ENCODE peak calls at places on chromosomes 2 and 18, in four cellular contexts. One of them, this sample, is unnamed.

GRCh38 chr2:212997526-212998020 is 153.8 kb downstream of the IKZF2 start:
- DNase-seq in hepatocyte: no peak
- DNase-seq in T-helper 2 cell: no peak
- DNase-seq in neural crest cell: no peak
- DNase-seq in this sample: no peak

GRCh38 chr2:186108470-186108869 is 369.9 kb downstream of the FSIP2 start:
- DNase-seq in T-helper 2 cell: no peak
- DNase-seq in neural crest cell: no peak
- DNase-seq in hepatocyte: no peak
- DNase-seq in this sample: no peak

GRCh38 chr2:44748-45341 is 1.5 kb downstream of the FAM110C start:
- DNase-seq in hepatocyte: peak
- DNase-seq in T-helper 2 cell: no peak
- DNase-seq in neural crest cell: no peak
- DNase-seq in this sample: peak

GRCh38 chr18:65753520-65753919 is 2.7 kb downstream of the CDH7 start:
- DNase-seq in hepatocyte: peak
- DNase-seq in neural crest cell: peak
- DNase-seq in T-helper 2 cell: no peak
- DNase-seq in this sample: peak

GRCh38 chr18:73577365-73577764 is 570.3 kb downstream of the FBXO15 start:
- DNase-seq in neural crest cell: no peak
- DNase-seq in T-helper 2 cell: no peak
- DNase-seq in hepatocyte: no peak
- DNase-seq in this sample: no peak

GRCh38 chr2:15163316-15163715 is 397.8 kb downstream of the NBAS start:
- DNase-seq in T-helper 2 cell: no peak
- DNase-seq in hepatocyte: no peak
- DNase-seq in neural crest cell: no peak
- DNase-seq in this sample: no peak

GRCh38 chr18:50009772-50010171 is 185.2 kb downstream of the MYO5B start:
- DNase-seq in hepatocyte: peak
- DNase-seq in neural crest cell: peak
- DNase-seq in T-helper 2 cell: no peak
- DNase-seq in this sample: peak

GRCh38 chr2:15553519-15553918 is 7.6 kb downstream of the NBAS start:
- DNase-seq in hepatocyte: no peak
- DNase-seq in neural crest cell: no peak
- DNase-seq in T-helper 2 cell: no peak
- DNase-seq in this sample: no peak

GRCh38 chr2:232876071-232876977 is 6.3 kb downstream of the SNORC start:
- DNase-seq in T-helper 2 cell: no peak
- DNase-seq in neural crest cell: no peak
- DNase-seq in hepatocyte: peak
- DNase-seq in this sample: peak

GRCh38 chr2:226772389-226773179 is 27.0 kb downstream of the IRS1 start:
- DNase-seq in hepatocyte: no peak
- DNase-seq in T-helper 2 cell: no peak
- DNase-seq in neural crest cell: no peak
- DNase-seq in this sample: peak

GRCh38 chr2:42903821-42904575 is 111.6 kb upstream of the HAAO start:
- DNase-seq in T-helper 2 cell: no peak
- DNase-seq in hepatocyte: no peak
- DNase-seq in neural crest cell: no peak
- DNase-seq in this sample: no peak

GRCh38 chr2:198044777-198045176 is 240.4 kb downstream of the PLCL1 start:
- DNase-seq in neural crest cell: no peak
- DNase-seq in hepatocyte: no peak
- DNase-seq in T-helper 2 cell: no peak
- DNase-seq in this sample: no peak